ENCODE peak calls at places on chromosomes 3 and 15, in ten cellular contexts. B is pancreas, W is neural progenitor cell, X is left ventricle myocardium inferior, S is AG04450, Y is astrocyte, U is cardiac muscle cell, F is spleen, H is heart right ventricle, P is heart left ventricle. O is an unnamed sample.

GRCh38 chr3:49276475-49277356 is at the start of gene C3orf62:
- DNase-seq in B (peak; percentile 92), W (peak; percentile 51), X (peak; percentile 95), S (peak; percentile 47), Y (peak; percentile 73), U (peak; percentile 94), F (peak; percentile 96), H (peak; percentile 95), P (peak; percentile 96), O (peak; percentile 82)

GRCh38 chr3:103787879-103788278 is 1353.1 kb downstream of the ZPLD1 start:
- DNase-seq in B (no peak), W (no peak), X (no peak), S (no peak), Y (no peak), U (no peak), F (no peak), H (no peak), P (no peak), O (no peak)

GRCh38 chr15:70327328-70328136 is 229.8 kb upstream of the TLE3 start:
- DNase-seq in B (no peak), W (no peak), X (no peak), S (no peak), Y (peak; percentile 96), U (peak; percentile 92), F (no peak), H (no peak), P (no peak), O (no peak)

GRCh38 chr3:114867359-114867758 is 279.7 kb downstream of the ZBTB20 start:
- DNase-seq in B (no peak), W (no peak), X (no peak), S (no peak), Y (no peak), U (no peak), F (no peak), H (no peak), P (no peak), O (no peak)

GRCh38 chr15:55782901-55783300 is 39.9 kb upstream of the PRTG start:
- DNase-seq in B (no peak), W (no peak), X (no peak), S (no peak), Y (no peak), U (no peak), F (no peak), H (no peak), P (no peak), O (peak; percentile 45)

GRCh38 chr3:157500232-157500631 is 3.0 kb downstream of the VEPH1 start:
- DNase-seq in B (no peak), W (no peak), X (no peak), S (no peak), Y (no peak), U (no peak), F (no peak), H (no peak), P (no peak), O (no peak)

GRCh38 chr3:146382386-146382785 is 87.0 kb downstream of the PLSCR2 start:
- DNase-seq in B (no peak), W (peak; percentile 13), X (no peak), S (no peak), Y (no peak), U (peak; percentile 49), F (no peak), H (no peak), P (no peak), O (no peak)

GRCh38 chr3:62622553-62623174 is 249.3 kb upstream of the FEZF2 start:
- DNase-seq in B (no peak), W (peak; percentile 74), X (no peak), S (peak; percentile 32), Y (peak; percentile 33), U (peak; percentile 75), F (no peak), H (no peak), P (no peak), O (peak; percentile 35)

GRCh38 chr3:93843981-93844380 is 129.7 kb downstream of the PROS1 start:
- DNase-seq in B (no peak), W (no peak), X (no peak), S (peak; percentile 7), Y (peak; percentile 91), U (peak; percentile 89), F (no peak), H (no peak), P (no peak), O (no peak)
- H3K9me3 ChIP-seq in B (no peaks in the 10 kb centered on the region), W (peaks cover 8% of the 10 kb centered on the region), X (peaks cover 8% of the 10 kb centered on the region), S (no peaks in the 10 kb centered on the region), Y (no peaks in the 10 kb centered on the region), U (peaks cover 2% of the 10 kb centered on the region), F (peaks cover 3% of the 10 kb centered on the region), H (peaks cover 6% of the 10 kb centered on the region), P (peaks cover 6% of the 10 kb centered on the region), O (no peaks in the 10 kb centered on the region)

GRCh38 chr3:125051715-125052581 is 3.8 kb downstream of the HEG1 start:
- DNase-seq in B (no peak), W (peak; percentile 66), X (peak; percentile 70), S (no peak), Y (peak; percentile 93), U (peak; percentile 79), F (peak; percentile 82), H (peak; percentile 67), P (peak; percentile 67), O (no peak)

GRCh38 chr3:125052671-125053303 is 3.0 kb downstream of the HEG1 start:
- DNase-seq in B (no peak), W (peak; percentile 44), X (no peak), S (no peak), Y (peak; percentile 92), U (peak; percentile 81), F (peak; percentile 56), H (no peak), P (no peak), O (no peak)

GRCh38 chr3:125048282-125048681 is 7.5 kb downstream of the HEG1 start:
- DNase-seq in B (no peak), W (no peak), X (no peak), S (no peak), Y (no peak), U (no peak), F (no peak), H (no peak), P (no peak), O (no peak)

GRCh38 chr3:125051205-125051604 is 4.6 kb downstream of the HEG1 start:
- DNase-seq in B (no peak), W (no peak), X (no peak), S (no peak), Y (no peak), U (no peak), F (no peak), H (no peak), P (no peak), O (no peak)

DNA sequence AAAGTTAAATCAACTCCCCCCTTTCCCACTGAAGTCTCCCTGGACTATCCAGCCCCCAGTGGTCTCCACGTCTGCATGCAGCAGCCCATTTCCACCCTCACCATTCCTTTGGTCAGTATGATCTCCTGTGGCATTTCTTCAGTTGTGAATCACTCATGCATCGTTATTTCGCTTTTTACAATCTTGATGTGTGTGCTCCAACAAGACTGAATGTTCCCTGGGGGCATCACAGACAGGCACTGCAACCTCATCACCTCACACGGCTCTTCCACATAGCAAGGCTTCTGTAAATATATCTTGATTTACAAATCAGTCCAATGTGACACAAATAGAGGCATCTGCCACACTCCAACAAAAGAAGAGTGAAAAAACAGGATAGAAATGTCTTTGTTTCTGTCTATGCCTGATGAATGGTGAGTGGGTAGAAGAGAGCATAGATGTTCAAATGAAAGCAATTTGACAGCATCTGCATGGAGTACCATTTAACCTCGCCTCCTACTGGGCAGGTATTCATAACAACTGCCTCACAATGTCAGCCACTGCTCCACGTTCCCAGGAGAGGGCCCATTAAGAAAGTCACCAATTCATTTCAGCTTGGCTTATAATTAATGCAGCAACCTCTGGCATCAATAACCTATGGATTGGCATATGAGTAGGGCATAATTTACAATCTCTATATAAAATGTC is 5.2 kb downstream of the HEG1 start:
- DNase-seq in B (no peak), W (no peak), X (no peak), S (no peak), Y (no peak), U (no peak), F (no peak), H (no peak), P (no peak), O (no peak)
- TF ChIP-seq CTCF in B (no peak), W (no peak), X (no peak), S (no peak), Y (no peak), U (no peak), F (no peak), H (no peak), P (no peak), O (no peak)

GRCh38 chr3:47571391-47572165 is 7.1 kb downstream of the CSPG5 start:
- DNase-seq in B (no peak), W (peak; percentile 61), X (no peak), S (no peak), Y (no peak), U (no peak), F (no peak), H (no peak), P (no peak), O (no peak)

GRCh38 chr3:47566667-47567066 is 12.0 kb downstream of the CSPG5 start:
- DNase-seq in B (no peak), W (no peak), X (no peak), S (no peak), Y (no peak), U (no peak), F (no peak), H (no peak), P (no peak), O (no peak)

GRCh38 chr3:47567149-47567548 is 11.5 kb downstream of the CSPG5 start:
- DNase-seq in B (no peak), W (no peak), X (no peak), S (no peak), Y (no peak), U (no peak), F (no peak), H (no peak), P (no peak), O (no peak)

GRCh38 chr3:47565861-47566550 is 12.7 kb downstream of the CSPG5 start:
- DNase-seq in B (no peak), W (no peak), X (no peak), S (no peak), Y (no peak), U (no peak), F (no peak), H (no peak), P (no peak), O (no peak)

GRCh38 chr3:47568901-47569300 is 9.8 kb downstream of the CSPG5 start:
- DNase-seq in B (no peak), W (no peak), X (no peak), S (no peak), Y (no peak), U (no peak), F (no peak), H (no peak), P (no peak), O (no peak)
- H3K27me3 ChIP-seq in B (no peaks in the 10 kb centered on the region), W (no peaks in the 10 kb centered on the region), X (peaks cover 4% of the 10 kb centered on the region), S (peaks cover 48% of the 10 kb centered on the region), Y (peaks cover 21% of the 10 kb centered on the region), U (peaks cover 8% of the 10 kb centered on the region), F (no peaks in the 10 kb centered on the region), H (no peaks in the 10 kb centered on the region), P (no peaks in the 10 kb centered on the region), O (no peaks in the 10 kb centered on the region)

DNA sequence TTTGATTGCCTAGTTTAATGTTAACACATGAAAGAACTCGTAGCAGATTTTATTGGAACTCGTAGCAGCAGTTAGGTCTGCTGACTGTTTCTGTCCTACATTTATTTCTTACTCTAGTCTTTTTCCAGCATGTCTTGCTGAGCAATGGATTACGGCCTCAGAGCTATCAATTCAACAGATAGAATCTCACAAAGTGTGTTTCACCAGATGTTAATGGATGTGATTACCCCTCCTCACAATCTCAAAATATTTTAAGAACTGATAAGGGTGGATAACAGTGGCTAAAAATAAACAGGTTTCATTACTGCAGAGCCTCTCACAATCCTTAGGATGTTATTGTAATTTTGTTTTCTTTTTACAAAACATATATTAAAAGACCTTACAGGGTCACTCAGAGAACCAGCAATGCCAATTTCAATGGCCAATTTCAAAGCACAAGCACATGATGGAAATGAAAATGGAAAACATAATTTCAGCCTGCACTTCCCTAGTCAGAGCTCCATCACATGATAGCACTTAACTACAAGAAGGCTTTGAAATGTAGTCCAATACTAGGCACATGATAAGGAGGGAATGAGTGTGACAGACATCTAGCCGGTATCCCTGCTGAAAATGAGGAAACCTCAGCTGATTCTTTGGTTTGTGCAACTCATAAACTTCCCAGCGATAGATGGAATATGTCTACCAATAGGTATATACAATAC is 838.1 kb upstream of the SEMA6D start:
- DNase-seq in B (no peak), W (no peak), X (no peak), S (no peak), Y (no peak), U (no peak), F (no peak), H (no peak), P (no peak), O (no peak)
- H3K9me3 ChIP-seq in B (no peaks in the 10 kb centered on the region), W (no peaks in the 10 kb centered on the region), X (peaks cover 14% of the 10 kb centered on the region), S (no peaks in the 10 kb centered on the region), Y (no peaks in the 10 kb centered on the region), U (no peaks in the 10 kb centered on the region), F (no peaks in the 10 kb centered on the region), H (peaks cover 15% of the 10 kb centered on the region), P (peaks cover 13% of the 10 kb centered on the region), O (no peaks in the 10 kb centered on the region)

O was measured in BE2C.